ENCODE peak calls at places on chromosome 2, in five cellular contexts. I, D, L, U and P are unnamed samples.

GRCh38 chr2:234968633-234969328 is 17.0 kb downstream of the SH3BP4 start:
- DNase-seq in I (no peak), L (no peak), U (no peak), D (no peak), P (peak; percentile 30)

GRCh38 chr2:172095146-172095904 is 7.4 kb downstream of the DLX2 start:
- DNase-seq in L (no peak), D (peak; percentile 72), I (peak; percentile 95), U (peak; percentile 51), P (peak; percentile 63)

GRCh38 chr2:221517362-221518121 is 54.6 kb downstream of the EPHA4 start:
- DNase-seq in U (peak; percentile 60), I (peak; percentile 84), L (no peak), D (peak; percentile 70), P (no peak)

GRCh38 chr2:224982226-224982625 is 60.0 kb downstream of the DOCK10 start:
- DNase-seq in U (peak; percentile 66), D (no peak), L (no peak), I (no peak), P (no peak)

GRCh38 chr2:189171956-189172609 is 7.5 kb downstream of the COL5A2 start:
- DNase-seq in L (no peak), D (no peak), U (peak; percentile 32), I (no peak), P (peak; percentile 47)

GRCh38 chr2:17901246-17901645 is 22.8 kb downstream of the KCNS3 start:
- DNase-seq in I (no peak), U (no peak), L (no peak), D (no peak), P (peak; percentile 92)

GRCh38 chr2:232328516-232329460 is 49.8 kb upstream of the ALPP start:
- DNase-seq in L (no peak), I (no peak), D (no peak), U (no peak), P (no peak)

GRCh38 chr2:214052235-214052634 is 358.6 kb upstream of the VWC2L start:
- DNase-seq in L (no peak), I (no peak), U (no peak), D (no peak), P (no peak)

GRCh38 chr2:241893265-241893664 is 23.7 kb downstream of the RTP5 start:
- DNase-seq in L (no peak), U (no peak), D (no peak), I (no peak), P (no peak)

GRCh38 chr2:237304763-237305514 is 109.0 kb downstream of the COL6A3 start:
- DNase-seq in I (peak; percentile 95), U (peak; percentile 83), L (no peak), D (no peak), P (no peak)

GRCh38 chr2:175154670-175155082 is 13.3 kb downstream of the ATF2 start:
- DNase-seq in U (peak; percentile 64), I (peak; percentile 81), L (no peak), D (no peak), P (no peak)

GRCh38 chr2:172288603-172289002 is 138.8 kb upstream of the ITGA6 start:
- DNase-seq in D (peak; percentile 49), I (peak; percentile 20), L (no peak), U (no peak), P (no peak)

GRCh38 chr2:10931710-10932255 is 20.0 kb downstream of the KCNF1 start:
- DNase-seq in I (peak; percentile 54), L (no peak), U (peak; percentile 84), D (no peak), P (no peak)